ENCODE peak calls at places on chromosome 5, in four cellular contexts. T is transverse colon, F is dermis microvascular lymphatic vessel endothelial cell, X is NCI-H2081. L is an unnamed sample.
A peak's percentile ranks its signal among the peaks of the same experiment; 100 is the strongest.

GRCh38 chr5:132233811-132234683 is 6.4 kb upstream of the P4HA2 start:
- DNase-seq in T (peak; percentile 6), F (no peak), X (no peak), L (no peak)

GRCh38 chr5:10420926-10421325 is 20.8 kb upstream of the ROPN1L start:
- DNase-seq in T (no peak), F (no peak), X (no peak), L (no peak)

GRCh38 chr5:79284852-79285251 is 48.9 kb downstream of the JMY start:
- DNase-seq in T (no peak), F (no peak), X (no peak), L (no peak)

GRCh38 chr5:107598958-107599357 is 71.8 kb downstream of the EFNA5 start:
- DNase-seq in T (no peak), F (no peak), X (no peak), L (no peak)

GRCh38 chr5:41048986-41049385 is 22.2 kb downstream of the MROH2B start:
- DNase-seq in T (no peak), F (no peak), X (no peak), L (no peak)

GRCh38 chr5:1911773-1912235 is 29.1 kb upstream of the IRX4 start:
- DNase-seq in T (no peak), F (no peak), X (no peak), L (no peak)

GRCh38 chr5:153749941-153750340 is 259.5 kb downstream of the GRIA1 start:
- DNase-seq in T (no peak), F (no peak), X (no peak), L (no peak)

GRCh38 chr5:4882186-4882585 is 257.9 kb upstream of the ADAMTS16 start:
- DNase-seq in T (no peak), F (no peak), X (no peak), L (no peak)

GRCh38 chr5:36692791-36693763 is 86.7 kb downstream of the SLC1A3 start:
- DNase-seq in T (peak; percentile 60), F (peak; percentile 67), X (no peak), L (no peak)

GRCh38 chr5:140041492-140042421 is 1.3 kb downstream of the NRG2 start:
- DNase-seq in T (peak; percentile 39), F (peak; percentile 79), X (no peak), L (peak; percentile 5)

GRCh38 chr5:91928751-91929521 is 545.8 kb upstream of the ARRDC3 start:
- DNase-seq in T (no peak), F (peak; percentile 4), X (no peak), L (no peak)

GRCh38 chr5:82058710-82059109 is 86.9 kb downstream of the ATG10 start:
- DNase-seq in T (no peak), F (no peak), X (no peak), L (no peak)

GRCh38 chr5:151551985-151552384 is 39.1 kb downstream of the FAT2 start:
- DNase-seq in T (no peak), F (no peak), X (no peak), L (no peak)

GRCh38 chr5:144028058-144028457 is 142.4 kb downstream of the YIPF5 start:
- DNase-seq in T (no peak), F (no peak), X (no peak), L (no peak)

GRCh38 chr5:151274666-151275065 is 21.7 kb downstream of the GM2A start:
- DNase-seq in T (no peak), F (no peak), X (no peak), L (no peak)

GRCh38 chr5:154757647-154758406 is 2.6 kb downstream of the LARP1 start:
- DNase-seq in T (peak; percentile 18), F (peak; percentile 25), X (no peak), L (no peak)

GRCh38 chr5:160097981-160098380 is 21.3 kb downstream of the PWWP2A start:
- DNase-seq in T (no peak), F (no peak), X (no peak), L (no peak)

GRCh38 chr5:170986598-170986997 is 124.8 kb downstream of the RANBP17 start:
- DNase-seq in T (no peak), F (peak; percentile 84), X (peak; percentile 22), L (no peak)

GRCh38 chr5:73973135-73973534 is 347.1 kb downstream of the ARHGEF28 start:
- DNase-seq in T (no peak), F (no peak), X (no peak), L (no peak)

GRCh38 chr5:74212336-74212735 is 428.2 kb downstream of the ENC1 start:
- DNase-seq in T (peak; percentile 11), F (peak; percentile 57), X (no peak), L (no peak)

GRCh38 chr5:116778015-116778414 is 203.4 kb upstream of the SEMA6A start:
- DNase-seq in T (no peak), F (no peak), X (no peak), L (no peak)

GRCh38 chr5:170444969-170445505 is 55.9 kb upstream of the KCNMB1 start:
- DNase-seq in T (no peak), F (no peak), X (no peak), L (no peak)

GRCh38 chr5:178661836-178662540 is 35.1 kb upstream of the CLK4 start:
- DNase-seq in T (no peak), F (no peak), X (no peak), L (no peak)

GRCh38 chr5:36152324-36153298 is 700 bp downstream of the SKP2 start:
- DNase-seq in T (no peak), F (peak; percentile 5), X (peak; percentile 47), L (no peak)

GRCh38 chr5:172646716-172647285 is 5.7 kb downstream of the NEURL1B start:
- DNase-seq in T (peak; percentile 66), F (no peak), X (no peak), L (no peak)

GRCh38 chr5:56147679-56148230 is 85.4 kb downstream of the ANKRD55 start:
- DNase-seq in T (no peak), F (no peak), X (no peak), L (no peak)

GRCh38 chr5:134813827-134814226 is 31.9 kb upstream of the C5orf24 start:
- DNase-seq in T (no peak), F (no peak), X (no peak), L (no peak)

GRCh38 chr5:66440202-66440680 is 156.0 kb upstream of the MAST4 start:
- DNase-seq in T (no peak), F (no peak), X (no peak), L (no peak)

GRCh38 chr5:95723632-95724369 is 7.3 kb upstream of the RHOBTB3 start:
- DNase-seq in T (no peak), F (peak; percentile 35), X (no peak), L (no peak)